ENCODE peak calls at places on chromosomes 3 and 15, in eight cellular contexts. D is dorsolateral prefrontal cortex; Y is activated effector memory CD4-positive, alpha-beta T cell treated with Interleukin-2 at 50 U/mL for 16 hours; G is fibroblast of pulmonary artery; P is endothelial cell; Z is kidney epithelial cell; V is uterus; O is T-helper 9 cell. M is an unnamed sample.

GRCh38 chr3:44186111-44186672 is 55.5 kb upstream of the TOPAZ1 start:
- DNase-seq in Y (no peak), Z (no peak), O (no peak), P (no peak), V (no peak), G (no peak), D (no peak), M (no peak)

GRCh38 chr15:69393831-69394491 is 20.2 kb upstream of the KIF23 start:
- DNase-seq in G (no peak), Z (no peak), D (no peak), O (no peak), V (no peak), P (no peak), Y (no peak), M (no peak)

GRCh38 chr3:124951511-124952390 is 17.2 kb upstream of the MUC13 start:
- DNase-seq in P (no peak), G (peak; percentile 60), V (no peak), Y (no peak), O (no peak), Z (no peak), D (no peak), M (no peak)

GRCh38 chr3:61724183-61724582 is 162.8 kb downstream of the PTPRG start:
- DNase-seq in P (no peak), Y (no peak), Z (no peak), G (no peak), D (no peak), O (no peak), V (no peak), M (no peak)

GRCh38 chr3:141367038-141367730 is 1.1 kb upstream of the ZBTB38 start:
- DNase-seq in P (no peak), D (no peak), G (peak; percentile 100), V (peak; percentile 56), Y (no peak), Z (peak; percentile 97), O (no peak), M (no peak)

GRCh38 chr15:63048986-63049665 is 6.6 kb downstream of the TPM1 start:
- DNase-seq in P (peak; percentile 30), G (peak; percentile 63), D (peak; percentile 37), V (no peak), O (peak; percentile 13), Z (no peak), Y (peak; percentile 21), M (peak; percentile 32)

GRCh38 chr3:125061170-125061569 is 5.4 kb upstream of the HEG1 start:
- DNase-seq in O (no peak), G (peak; percentile 94), V (peak; percentile 86), D (no peak), Z (no peak), P (no peak), Y (no peak), M (no peak)

GRCh38 chr3:131072845-131073244 is 46.2 kb downstream of the NEK11 start:
- DNase-seq in G (peak; percentile 92), Z (no peak), V (peak; percentile 24), D (no peak), P (no peak), O (no peak), Y (no peak), M (no peak)

GRCh38 chr15:26295331-26295730 is 432.2 kb upstream of the ATP10A start:
- DNase-seq in D (no peak), O (no peak), V (no peak), Y (no peak), Z (no peak), G (no peak), P (no peak), M (no peak)

GRCh38 chr15:31254431-31255175 is 72.0 kb upstream of the KLF13 start:
- DNase-seq in Y (no peak), V (peak; percentile 53), P (no peak), O (no peak), G (peak; percentile 75), Z (peak; percentile 23), D (no peak), M (no peak)

GRCh38 chr3:156676467-156677119 is 2.2 kb downstream of the TIPARP start:
- DNase-seq in O (no peak), G (peak; percentile 69), V (no peak), P (no peak), Y (no peak), D (no peak), Z (no peak), M (no peak)

GRCh38 chr3:39144748-39145380 is 8.5 kb downstream of the CSRNP1 start:
- DNase-seq in Z (no peak), O (no peak), P (no peak), V (no peak), Y (no peak), G (no peak), D (no peak), M (no peak)

GRCh38 chr3:109559389-109559788 is 222.0 kb upstream of the DPPA4 start:
- DNase-seq in Z (no peak), P (no peak), Y (no peak), V (no peak), G (no peak), D (no peak), O (no peak), M (no peak)

GRCh38 chr15:96322401-96323249 is 7.9 kb upstream of the NR2F2 start:
- DNase-seq in V (peak; percentile 81), O (no peak), G (peak; percentile 10), Z (no peak), P (no peak), Y (no peak), D (no peak), M (no peak)

GRCh38 chr3:145911016-145911415 is 250.0 kb downstream of the PLOD2 start:
- DNase-seq in G (no peak), O (no peak), Z (no peak), V (no peak), P (no peak), Y (no peak), D (no peak), M (no peak)

GRCh38 chr3:61562042-61562809 is 855 bp downstream of the PTPRG start:
- DNase-seq in Z (no peak), O (no peak), D (no peak), Y (no peak), V (no peak), G (peak; percentile 29), P (peak; percentile 49), M (no peak)

GRCh38 chr3:40232626-40233025 is 76.9 kb upstream of the EIF1B start:
- DNase-seq in D (no peak), V (no peak), P (no peak), Y (no peak), O (no peak), Z (no peak), G (no peak), M (no peak)

GRCh38 chr15:41567870-41568269 is 8.9 kb downstream of the TYRO3 start:
- DNase-seq in V (no peak), G (no peak), Z (no peak), D (no peak), O (no peak), P (no peak), Y (no peak), M (no peak)

GRCh38 chr3:12752803-12753202 is 6.3 kb downstream of the TMEM40 start:
- DNase-seq in O (no peak), P (no peak), Z (no peak), G (no peak), Y (no peak), D (no peak), V (no peak), M (no peak)

GRCh38 chr15:92631721-92632120 is 23.9 kb downstream of the FAM174B start:
- DNase-seq in G (no peak), P (no peak), V (no peak), D (no peak), Y (no peak), O (no peak), Z (no peak), M (no peak)

GRCh38 chr15:100779331-100780207 is 100.1 kb upstream of the ALDH1A3 start:
- DNase-seq in Z (no peak), G (no peak), V (peak; percentile 7), D (no peak), P (no peak), Y (no peak), O (no peak), M (no peak)

GRCh38 chr3:126083913-126084514 is at the start of gene SLC41A3:
- DNase-seq in O (peak; percentile 74), Z (peak; percentile 34), P (peak; percentile 80), Y (peak; percentile 81), G (peak; percentile 74), V (peak; percentile 87), D (peak; percentile 64), M (peak; percentile 79)

GRCh38 chr3:32306072-32306471 is 67.6 kb downstream of the CMTM8 start:
- DNase-seq in Y (no peak), V (no peak), D (no peak), P (no peak), G (no peak), O (no peak), Z (no peak), M (no peak)

GRCh38 chr3:134795776-134796312 is 784 bp downstream of the EPHB1 start:
- DNase-seq in O (no peak), V (no peak), G (peak; percentile 11), Z (no peak), P (no peak), Y (no peak), D (no peak), M (peak; percentile 34)

GRCh38 chr3:146655333-146655996 is 50.3 kb upstream of the PLSCR5 start:
- DNase-seq in D (no peak), V (no peak), Y (no peak), P (no peak), G (no peak), O (no peak), Z (no peak), M (no peak)

GRCh38 chr3:128376516-128376915 is 90.2 kb downstream of the DNAJB8 start:
- DNase-seq in Y (no peak), P (no peak), V (no peak), Z (no peak), G (no peak), D (no peak), O (no peak), M (no peak)

GRCh38 chr3:197711973-197712707 is 24.6 kb downstream of the RUBCN start:
- DNase-seq in Y (peak; percentile 78), D (peak; percentile 51), V (peak; percentile 94), G (peak; percentile 98), P (peak; percentile 12), Z (peak; percentile 96), O (peak; percentile 74), M (peak; percentile 72)

GRCh38 chr3:196968233-196969000 is at the start of gene PIGZ:
- DNase-seq in D (no peak), O (peak; percentile 12), V (no peak), G (peak; percentile 30), Z (no peak), Y (peak; percentile 20), P (peak; percentile 47), M (no peak)

GRCh38 chr3:100155105-100155504 is 40.8 kb upstream of the FILIP1L start:
- DNase-seq in Z (no peak), Y (no peak), P (no peak), G (peak; percentile 20), D (no peak), O (no peak), V (no peak), M (no peak)

M was measured in anterior cingulate cortex.